ENCODE peak calls at places on chromosomes 2 and 18, in four cellular contexts. D, O, B and F are unnamed samples. For H3K4me1 and H3K27me3, the result is how much of the 10 kb centered on the place peaks cover.

GRCh38 chr2:218569038-218569431 is 396 bp downstream of the CNOT9 start:
- DNase-seq in D (peak), O (peak), B (peak), F (no peak)

GRCh38 chr2:180367831-180368230 is 360.7 kb upstream of the CWC22 start:
- DNase-seq in B (no peak), D (no peak), O (no peak), F (no peak)

GRCh38 chr2:239594772-239595608 is 194.2 kb upstream of the HDAC4 start:
- DNase-seq in B (peak), O (no peak), D (no peak), F (peak)

GRCh38 chr2:201344663-201345366 is 12.3 kb downstream of the FLACC1 start:
- DNase-seq in B (no peak), O (peak), D (no peak), F (no peak)

GRCh38 chr2:27661371-27661770 is 2.0 kb downstream of the SUPT7L start:
- DNase-seq in O (no peak), B (no peak), D (no peak), F (no peak)

GRCh38 chr2:127321306-127321705 is 27.4 kb upstream of the ERCC3 start:
- DNase-seq in O (no peak), D (no peak), B (no peak), F (no peak)

GRCh38 chr2:66237470-66238354 is 197.2 kb upstream of the MEIS1 start:
- DNase-seq in O (no peak), D (no peak), B (no peak), F (no peak)

GRCh38 chr18:10705786-10706185 is 180.0 kb downstream of the NAPG start:
- DNase-seq in O (peak), D (no peak), B (no peak), F (no peak)

GRCh38 chr2:121640380-121641326 is 8.6 kb downstream of the CLASP1 start:
- DNase-seq in D (no peak), O (no peak), B (no peak), F (no peak)

GRCh38 chr2:40106061-40106460 is 327.0 kb upstream of the THUMPD2 start:
- DNase-seq in D (no peak), O (no peak), B (no peak), F (no peak)

GRCh38 chr18:63897072-63897471 is 9.6 kb downstream of the SERPINB2 start:
- DNase-seq in O (no peak), D (no peak), B (no peak), F (no peak)

GRCh38 chr2:195782156-195782555 is 125.1 kb downstream of the SLC39A10 start:
- DNase-seq in D (no peak), O (no peak), B (no peak), F (no peak)

GRCh38 chr18:62045316-62045715 is 141.5 kb downstream of the PIGN start:
- DNase-seq in B (no peak), O (no peak), D (no peak), F (no peak)

GRCh38 chr2:200054681-200055468 is 99.5 kb downstream of the MAIP1 start:
- DNase-seq in B (no peak), O (peak), D (no peak), F (no peak)

GRCh38 chr18:74526478-74526877 is 7.8 kb upstream of the CNDP1 start:
- DNase-seq in O (no peak), D (no peak), B (no peak), F (no peak)

GRCh38 chr2:105737980-105738657 is 6.6 kb upstream of the NCK2 start:
- DNase-seq in O (no peak), D (no peak), B (no peak), F (no peak)

GRCh38 chr2:105779394-105779793 is 34.7 kb downstream of the NCK2 start:
- DNase-seq in O (no peak), D (no peak), B (no peak), F (no peak)

GRCh38 chr2:216142540-216142939 is 33.4 kb downstream of the XRCC5 start:
- DNase-seq in D (no peak), O (no peak), B (no peak), F (no peak)

GRCh38 chr2:232482301-232483238 is 5.1 kb downstream of the ECEL1 start:
- DNase-seq in B (peak), D (no peak), O (no peak), F (no peak)

GRCh38 chr2:100539221-100539620 is 23.6 kb upstream of the PDCL3 start:
- DNase-seq in D (no peak), B (no peak), O (no peak), F (no peak)

GRCh38 chr2:217934321-217935131 is 68.3 kb downstream of the TNS1 start:
- DNase-seq in B (no peak), D (peak), O (no peak), F (peak)

GRCh38 chr2:407630-408029 is 119.7 kb upstream of the ALKAL2 start:
- DNase-seq in D (no peak), O (no peak), B (no peak), F (no peak)

GRCh38 chr2:156087875-156088274 is 244.6 kb downstream of the NR4A2 start:
- DNase-seq in O (no peak), B (no peak), D (no peak), F (no peak)

GRCh38 chr2:162607915-162608314 is 230.7 kb downstream of the KCNH7 start:
- DNase-seq in B (no peak), D (no peak), O (no peak), F (no peak)

GRCh38 chr2:20137131-20137571 is 85.7 kb upstream of the LAPTM4A start:
- DNase-seq in O (no peak), B (no peak), D (no peak), F (no peak)

GRCh38 chr18:69974365-69974764 is 26.7 kb upstream of the CD226 start:
- DNase-seq in D (no peak), B (no peak), O (no peak), F (no peak)

GRCh38 chr18:23619388-23619873 is 33.1 kb upstream of the NPC1 start:
- DNase-seq in D (peak), B (peak), O (peak), F (peak)

GRCh38 chr18:35458677-35459441 is 38.9 kb downstream of the INO80C start:
- DNase-seq in B (peak), O (no peak), D (peak), F (peak)

GRCh38 chr18:35457140-35457704 is 40.5 kb downstream of the INO80C start:
- DNase-seq in D (no peak), B (no peak), O (no peak), F (no peak)

GRCh38 chr18:35460719-35461118 is 37.0 kb downstream of the INO80C start:
- DNase-seq in O (no peak), B (no peak), D (no peak), F (no peak)

GRCh38 chr18:35458271-35458670 is 39.5 kb downstream of the INO80C start:
- DNase-seq in O (no peak), B (no peak), D (no peak), F (no peak)

DNA sequence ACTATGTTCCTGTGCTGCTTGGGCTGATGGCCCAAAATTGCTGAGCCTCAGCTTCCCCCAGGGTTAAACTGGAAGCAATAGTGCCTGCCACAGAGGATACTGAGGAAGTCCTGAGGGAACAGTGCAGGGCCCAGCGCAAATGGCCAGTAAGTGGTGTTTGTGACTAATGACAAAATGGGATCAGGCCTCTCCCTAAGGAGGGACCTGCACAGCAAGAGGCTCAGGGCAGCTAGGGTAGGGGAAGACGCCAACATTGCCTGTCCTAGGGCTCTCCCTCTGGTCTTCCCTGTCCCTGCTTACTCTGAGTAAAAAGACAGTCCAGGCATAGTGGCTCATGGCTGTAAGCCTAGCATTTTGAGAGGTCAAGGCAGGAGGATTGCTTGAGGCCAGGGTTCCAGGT is 37.8 kb downstream of the INO80C start:
- DNase-seq in B (no peak), D (no peak), O (no peak), F (no peak)
- H3K4me1 ChIP-seq in B (under half), D (under half), O (under half), F (under half)

GRCh38 chr18:8947576-8947975 is 154.9 kb upstream of the NDUFV2 start:
- DNase-seq in D (no peak), O (no peak), B (no peak), F (no peak)

GRCh38 chr18:8948011-8948410 is 154.5 kb upstream of the NDUFV2 start:
- DNase-seq in O (no peak), D (no peak), B (no peak), F (no peak)

GRCh38 chr18:8949206-8949605 is 153.3 kb upstream of the NDUFV2 start:
- DNase-seq in O (no peak), D (no peak), B (no peak), F (no peak)

GRCh38 chr18:8946046-8946838 is 156.3 kb upstream of the NDUFV2 start:
- DNase-seq in D (no peak), B (no peak), O (no peak), F (no peak)

DNA sequence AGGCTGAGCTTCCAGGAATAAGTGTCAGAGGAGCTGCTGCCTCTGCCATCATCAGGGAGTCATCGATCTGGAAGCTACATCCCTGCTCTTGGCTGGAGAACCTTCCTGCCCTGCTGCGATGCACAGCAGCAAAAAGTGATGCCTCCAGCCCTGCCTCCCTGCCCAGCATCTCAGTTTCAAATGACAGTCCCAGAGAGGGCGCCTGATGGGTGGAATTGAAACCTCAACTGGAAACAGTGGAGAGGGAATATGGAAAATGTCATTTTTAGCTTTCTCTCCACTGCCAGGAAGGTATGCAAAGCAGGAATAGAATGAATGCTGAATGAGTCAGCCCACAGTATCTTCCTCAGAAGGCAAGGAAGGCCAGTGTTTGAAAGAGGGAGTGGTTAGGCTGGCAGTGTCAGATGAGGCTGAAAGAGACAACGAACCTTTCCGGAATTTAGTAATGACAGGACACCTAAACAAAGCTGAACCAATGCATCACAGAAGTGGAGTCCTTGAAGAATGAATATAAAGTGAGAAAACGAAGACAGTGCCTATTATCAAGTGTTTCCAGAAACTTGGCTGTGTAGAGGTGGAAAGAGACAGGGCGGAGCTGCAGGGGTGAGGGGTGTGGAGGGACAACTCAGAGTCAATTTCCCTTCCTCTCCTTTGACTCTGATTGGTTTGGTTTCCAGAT is 153.9 kb upstream of the NDUFV2 start:
- DNase-seq in B (no peak), D (no peak), O (no peak), F (no peak)
- H3K27me3 ChIP-seq in B (under half), D (under half), O (under half), F (under half)

DNA sequence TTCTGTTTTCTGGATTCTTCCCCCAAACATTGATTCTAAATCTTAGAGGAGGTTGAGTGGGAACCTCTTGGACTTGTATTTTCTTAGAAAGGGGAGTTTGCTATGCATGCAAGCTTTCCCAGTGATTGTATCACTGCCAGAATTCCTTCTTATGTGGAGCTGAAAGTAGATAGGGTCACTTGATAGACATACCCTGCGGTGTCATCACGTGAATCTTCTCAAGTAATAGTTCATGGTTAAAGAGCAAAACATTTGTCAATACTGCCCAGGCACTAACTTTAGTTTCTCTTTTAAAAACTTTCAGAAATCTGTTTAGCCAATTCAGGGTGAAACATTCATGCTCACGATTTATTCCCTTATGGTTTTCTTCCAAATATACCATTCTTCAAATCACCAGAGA is 6.4 kb downstream of the PMAIP1 start:
- DNase-seq in B (no peak), O (no peak), D (no peak), F (no peak)
- H3K4me1 ChIP-seq in B (under half), O (under half), D (under half), F (under half)

GRCh38 chr2:11321847-11322246 is 22.6 kb downstream of the ROCK2 start:
- DNase-seq in D (no peak), O (no peak), B (no peak), F (no peak)
- H3K27me3 ChIP-seq in D (under half), O (under half), B (under half), F (under half)

DNA sequence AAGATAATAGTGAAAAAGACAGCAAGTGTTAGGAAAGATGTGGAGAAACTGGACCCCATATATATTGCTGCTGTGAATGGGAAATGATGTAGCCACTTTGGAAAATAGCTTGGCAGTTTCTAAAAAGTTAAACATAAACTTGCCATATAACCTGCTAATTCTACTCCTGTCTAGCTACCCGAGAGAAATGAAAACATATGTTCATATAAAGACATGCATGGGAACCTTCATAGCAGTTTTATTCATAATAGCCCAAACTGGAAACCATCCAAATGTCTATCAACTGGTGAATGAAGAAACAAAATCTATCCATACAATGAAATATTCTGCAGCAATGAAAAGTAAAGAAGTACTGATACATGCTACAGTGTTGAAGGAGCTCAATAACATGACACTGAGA is 50.4 kb upstream of the NABP1 start:
- DNase-seq in D (no peak), B (no peak), O (no peak), F (no peak)
- H3K4me1 ChIP-seq in D (under half), B (under half), O (under half), F (under half)

GRCh38 chr2:113272463-113272862 is 6.3 kb downstream of the PAX8 start:
- DNase-seq in B (no peak), D (no peak), O (no peak), F (no peak)
- H3K27me3 ChIP-seq in B (under half), D (under half), O (half or more), F (under half)

DNA sequence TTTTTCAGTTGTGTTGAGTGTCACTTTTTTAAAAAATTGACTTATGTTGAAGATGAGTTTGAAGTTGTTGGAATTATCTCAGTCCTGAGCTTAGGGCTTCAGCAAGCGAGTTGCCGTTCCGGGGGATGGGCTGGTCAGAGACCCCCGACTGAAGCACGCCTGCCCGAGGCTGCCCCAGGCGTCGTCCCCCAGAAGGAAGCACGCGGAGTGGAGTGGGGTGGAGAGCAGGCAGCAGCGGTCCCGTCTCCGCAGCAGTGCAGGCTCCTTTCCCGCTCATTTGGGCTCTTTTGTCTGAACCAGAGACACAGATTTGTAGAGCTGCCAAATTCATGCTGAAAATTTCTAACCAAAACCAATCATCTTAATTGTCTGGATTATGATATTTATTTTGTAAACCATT is 33.7 kb downstream of the NFATC1 start:
- DNase-seq in O (no peak), D (no peak), B (no peak), F (peak)
- H3K4me1 ChIP-seq in O (under half), D (under half), B (under half), F (under half)

GRCh38 chr2:25164526-25164925 is 3.9 kb downstream of the POMC start:
- DNase-seq in D (no peak), O (no peak), B (no peak), F (no peak)
- H3K27me3 ChIP-seq in D (under half), O (half or more), B (under half), F (under half)